ENCODE peak calls at places on chromosomes 4 and X, in four cellular contexts. Y, A, R and Q are unnamed samples.

GRCh38 chr4:8201341-8201781 is 2.3 kb downstream of the SH3TC1 start:
- DNase-seq in Y (no peak), A (no peak), R (no peak), Q (no peak)

GRCh38 chr4:108047199-108047598 is 57.5 kb downstream of the HADH start:
- DNase-seq in Y (no peak), A (no peak), R (no peak), Q (no peak)

GRCh38 chr4:85398276-85398675 is 76.7 kb upstream of the ARHGAP24 start:
- DNase-seq in Y (no peak), A (no peak), R (no peak), Q (no peak)

GRCh38 chr4:153639556-153640475 is 44.3 kb upstream of the TLR2 start:
- DNase-seq in Y (no peak), A (no peak), R (no peak), Q (no peak)

GRCh38 chrX:98962996-98963395 is 1447.1 kb downstream of the PCDH19 start:
- DNase-seq in Y (no peak), A (no peak), R (no peak), Q (no peak)

GRCh38 chr4:169005453-169006099 is 4.5 kb downstream of the CBR4 start:
- DNase-seq in Y (no peak), A (no peak), R (no peak), Q (no peak)

GRCh38 chr4:107577743-107578142 is 142.3 kb downstream of the PAPSS1 start:
- DNase-seq in Y (no peak), A (no peak), R (no peak), Q (no peak)

GRCh38 chrX:45172890-45173289 is 27.8 kb downstream of the DIPK2B start:
- DNase-seq in Y (no peak), A (no peak), R (no peak), Q (no peak)

GRCh38 chr4:152220201-152220666 is 315.7 kb downstream of the FBXW7 start:
- DNase-seq in Y (no peak), A (no peak), R (no peak), Q (no peak)

GRCh38 chrX:15673970-15674369 is 9.4 kb upstream of the CLTRN start:
- DNase-seq in Y (no peak), A (no peak), R (no peak), Q (no peak)

GRCh38 chrX:151806967-151807540 is 72.5 kb downstream of the CNGA2 start:
- DNase-seq in Y (no peak), A (no peak), R (no peak), Q (no peak)

GRCh38 chr4:120870279-120870673 is 52.2 kb downstream of the PRDM5 start:
- DNase-seq in Y (no peak), A (peak), R (no peak), Q (no peak)

GRCh38 chrX:25878806-25879205 is 259.3 kb upstream of the MAGEB18 start:
- DNase-seq in Y (no peak), A (no peak), R (no peak), Q (no peak)

GRCh38 chrX:108537005-108537404 is 97.4 kb downstream of the COL4A5 start:
- DNase-seq in Y (no peak), A (peak), R (no peak), Q (peak)

GRCh38 chrX:13688384-13688771 is 550 bp upstream of the RAB9A start:
- DNase-seq in Y (no peak), A (peak), R (no peak), Q (no peak)

GRCh38 chrX:126658447-126658846 is 105.8 kb upstream of the DCAF12L1 start:
- DNase-seq in Y (no peak), A (no peak), R (no peak), Q (no peak)

GRCh38 chr4:119212964-119213606 is 572 bp downstream of the USP53 start:
- DNase-seq in Y (peak), A (peak), R (peak), Q (peak)

GRCh38 chr4:54359919-54360650 is 131.0 kb downstream of the PDGFRA start:
- DNase-seq in Y (no peak), A (no peak), R (no peak), Q (no peak)

GRCh38 chrX:149830192-149830873 is 48.6 kb downstream of the MAGEA9 start:
- DNase-seq in Y (no peak), A (no peak), R (no peak), Q (no peak)

GRCh38 chr4:179196511-179196910 is 1754.3 kb upstream of the AGA start:
- DNase-seq in Y (no peak), A (no peak), R (no peak), Q (no peak)

GRCh38 chr4:15651682-15652081 is 3.5 kb downstream of the FBXL5 start:
- DNase-seq in Y (no peak), A (no peak), R (no peak), Q (no peak)

GRCh38 chrX:24643116-24643515 is 4.0 kb downstream of the PCYT1B start:
- DNase-seq in Y (no peak), A (no peak), R (no peak), Q (no peak)

GRCh38 chr4:37970702-37971101 is 10.5 kb downstream of the PTTG2 start:
- DNase-seq in Y (no peak), A (peak), R (peak), Q (no peak)

GRCh38 chr4:68929076-68929737 is 22.4 kb downstream of the UGT2A3 start:
- DNase-seq in Y (no peak), A (no peak), R (no peak), Q (no peak)

GRCh38 chr4:150173420-150173819 is 95.2 kb downstream of the DCLK2 start:
- DNase-seq in Y (no peak), A (no peak), R (no peak), Q (no peak)

GRCh38 chr4:135838889-135839288 is 1637.3 kb upstream of the PABPC4L start:
- DNase-seq in Y (no peak), A (no peak), R (no peak), Q (no peak)

GRCh38 chrX:16140448-16140847 is 17.1 kb downstream of the GRPR start:
- DNase-seq in Y (no peak), A (no peak), R (no peak), Q (no peak)

GRCh38 chrX:153973127-153974002 is 811 bp downstream of the TMEM187 start:
- DNase-seq in Y (no peak), A (no peak), R (no peak), Q (no peak)

GRCh38 chr4:101643201-101643600 is 147.3 kb upstream of the BANK1 start:
- DNase-seq in Y (no peak), A (no peak), R (no peak), Q (no peak)

GRCh38 chr4:36332023-36332781 is 50.8 kb downstream of the DTHD1 start:
- DNase-seq in Y (peak), A (no peak), R (no peak), Q (peak)

GRCh38 chr4:78660559-78660958 is 109.0 kb downstream of the ANXA3 start:
- DNase-seq in Y (no peak), A (no peak), R (no peak), Q (no peak)

GRCh38 chrX:139204903-139205667 is 325.5 kb upstream of the F9 start:
- DNase-seq in Y (no peak), A (peak), R (peak), Q (no peak)

GRCh38 chrX:103404225-103405008 is 28.1 kb downstream of the BEX3 start:
- DNase-seq in Y (peak), A (peak), R (peak), Q (peak)
- H3K4me3 ChIP-seq in Y (peak), A (peak), R (peak), Q (peak)

GRCh38 chr4:173509031-173510001 is 20.7 kb downstream of the HAND2 start:
- DNase-seq in Y (no peak), A (peak), R (no peak), Q (no peak)

GRCh38 chr4:173507471-173508385 is 22.3 kb downstream of the HAND2 start:
- DNase-seq in Y (no peak), A (peak), R (no peak), Q (no peak)

GRCh38 chr4:173506780-173507211 is 23.2 kb downstream of the HAND2 start:
- DNase-seq in Y (no peak), A (peak), R (no peak), Q (no peak)

GRCh38 chr4:173505924-173506779 is 23.9 kb downstream of the HAND2 start:
- DNase-seq in Y (no peak), A (peak), R (no peak), Q (peak)

DNA sequence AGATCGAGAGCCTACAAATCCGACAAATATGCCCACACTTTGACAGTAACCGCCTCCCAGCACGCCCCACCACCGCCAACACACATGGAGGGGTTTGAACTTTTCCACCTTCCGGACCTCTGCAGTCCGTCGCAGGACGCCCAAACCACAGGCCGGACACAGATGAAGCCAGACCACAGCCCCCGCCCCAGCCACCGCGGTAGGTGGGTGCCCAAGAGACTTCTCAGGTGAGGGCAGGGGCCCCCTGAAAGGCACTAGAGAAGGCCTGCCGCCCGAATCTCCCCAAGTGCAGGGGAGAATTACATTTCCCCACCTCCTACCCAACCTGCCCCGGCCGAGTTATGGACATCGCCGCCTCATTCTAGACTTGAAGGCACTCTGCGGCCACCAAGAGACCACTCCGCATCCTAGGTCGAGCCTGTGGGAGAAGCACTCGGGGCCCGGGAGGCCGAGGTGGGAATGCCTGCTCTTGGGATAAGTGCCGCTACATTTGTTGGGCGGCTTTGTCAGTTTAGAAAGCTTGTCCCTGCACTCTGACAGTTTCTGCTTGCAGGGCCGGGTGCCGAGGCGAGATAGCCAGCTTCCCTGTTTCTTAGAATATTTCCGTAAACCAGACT is 21.5 kb downstream of the HAND2 start:
- DNase-seq in Y (no peak), A (peak), R (no peak), Q (no peak)
- H3K4me3 ChIP-seq in Y (no peak), A (peak), R (no peak), Q (peak)

GRCh38 chr4:86967061-86967460 is 32.2 kb downstream of the AFF1 start:
- DNase-seq in Y (no peak), A (no peak), R (no peak), Q (no peak)

GRCh38 chr4:86970447-86971354 is 35.9 kb downstream of the AFF1 start:
- DNase-seq in Y (no peak), A (no peak), R (no peak), Q (no peak)

GRCh38 chr4:86967798-86968197 is 33.0 kb downstream of the AFF1 start:
- DNase-seq in Y (no peak), A (no peak), R (no peak), Q (no peak)

GRCh38 chr4:86971355-86971683 is 36.5 kb downstream of the AFF1 start:
- DNase-seq in Y (no peak), A (no peak), R (no peak), Q (no peak)

DNA sequence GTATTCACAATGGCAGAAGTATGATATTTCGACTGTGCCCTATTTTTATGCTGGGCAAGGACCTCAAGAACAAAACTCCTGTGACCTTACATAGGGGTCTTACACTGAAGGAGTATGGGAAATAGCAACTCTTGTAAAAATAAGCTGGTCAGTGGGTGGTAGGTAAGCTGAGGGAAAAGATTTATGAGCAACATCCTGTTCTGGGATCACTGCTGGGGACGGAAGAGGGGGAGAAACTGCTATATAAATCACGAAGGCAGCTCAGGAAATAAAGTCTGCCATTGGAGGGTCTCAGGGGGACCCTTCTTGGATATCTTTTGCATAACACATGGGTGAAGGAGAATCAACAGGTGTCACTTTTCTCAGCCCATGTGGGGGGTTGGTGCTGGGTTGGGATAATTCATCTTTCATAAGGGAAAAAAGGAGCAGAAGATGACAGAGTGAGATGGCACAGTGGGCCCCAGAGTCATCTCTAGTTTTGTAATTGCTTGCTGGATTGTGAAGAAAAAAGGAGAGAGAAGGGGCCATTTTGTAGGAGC is 33.7 kb downstream of the AFF1 start:
- DNase-seq in Y (no peak), A (no peak), R (no peak), Q (no peak)
- H3K4me3 ChIP-seq in Y (no peak), A (no peak), R (no peak), Q (no peak)

GRCh38 chrX:47187106-47187677 is 6.4 kb upstream of the UBA1 start:
- DNase-seq in Y (no peak), A (no peak), R (no peak), Q (no peak)
- H3K4me3 ChIP-seq in Y (no peak), A (no peak), R (no peak), Q (no peak)

DNA sequence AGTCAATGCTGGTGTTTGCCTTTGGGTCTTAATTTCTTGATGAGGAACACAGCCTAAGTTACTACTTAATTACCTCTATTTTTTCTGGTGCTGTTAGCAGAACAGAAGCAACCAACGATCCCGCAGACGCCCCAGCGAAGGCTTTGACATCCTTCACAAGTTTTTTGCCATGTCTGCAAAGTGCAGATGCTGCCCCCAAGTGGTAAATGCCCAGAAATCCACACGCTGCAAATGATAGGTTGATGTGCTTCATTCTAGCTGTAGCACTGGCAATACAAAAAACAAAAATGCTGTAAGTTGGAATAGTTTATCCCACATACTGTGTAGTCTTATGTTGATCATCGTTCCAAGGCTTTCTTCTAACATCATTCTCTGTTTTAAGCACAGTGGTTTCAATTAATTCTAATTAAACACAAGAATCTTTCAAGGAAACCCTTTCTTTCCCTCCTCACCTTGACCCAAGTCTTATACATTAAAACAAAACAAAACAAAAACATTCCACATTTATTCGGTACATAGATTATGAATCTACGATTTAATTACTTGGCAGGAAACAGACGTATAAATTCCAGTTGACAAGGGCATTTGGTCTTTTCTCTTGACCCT is 1.2 kb downstream of the PNPLA4 start:
- DNase-seq in Y (peak), A (peak), R (peak), Q (peak)
- H3K4me3 ChIP-seq in Y (no peak), A (no peak), R (peak), Q (no peak)

GRCh38 chr4:13956947-13957346 is 329.4 kb upstream of the BOD1L1 start:
- DNase-seq in Y (no peak), A (no peak), R (no peak), Q (no peak)

GRCh38 chr4:13947921-13948320 is 320.4 kb upstream of the BOD1L1 start:
- DNase-seq in Y (no peak), A (no peak), R (no peak), Q (no peak)

GRCh38 chr4:13950491-13950890 is 323.0 kb upstream of the BOD1L1 start:
- DNase-seq in Y (no peak), A (no peak), R (no peak), Q (no peak)

GRCh38 chr4:13955551-13955950 is 328.0 kb upstream of the BOD1L1 start:
- DNase-seq in Y (no peak), A (no peak), R (no peak), Q (no peak)

GRCh38 chr4:13953083-13953482 is 325.6 kb upstream of the BOD1L1 start:
- DNase-seq in Y (no peak), A (no peak), R (no peak), Q (no peak)
- H3K4me3 ChIP-seq in Y (no peak), A (no peak), R (no peak), Q (no peak)

GRCh38 chr4:137543650-137544049 is 11.4 kb upstream of the PCDH18 start:
- DNase-seq in Y (no peak), A (no peak), R (no peak), Q (no peak)
- H3K4me3 ChIP-seq in Y (no peak), A (no peak), R (no peak), Q (no peak)

GRCh38 chr4:73914071-73914470 is 44.9 kb downstream of the CXCL1 start:
- DNase-seq in Y (no peak), A (no peak), R (no peak), Q (no peak)

GRCh38 chr4:73908965-73909364 is 39.8 kb downstream of the CXCL1 start:
- DNase-seq in Y (no peak), A (no peak), R (no peak), Q (no peak)

GRCh38 chr4:73916172-73916925 is 47.2 kb downstream of the CXCL1 start:
- DNase-seq in Y (no peak), A (no peak), R (no peak), Q (no peak)

GRCh38 chr4:73911746-73912145 is 42.6 kb downstream of the CXCL1 start:
- DNase-seq in Y (no peak), A (no peak), R (no peak), Q (no peak)

DNA sequence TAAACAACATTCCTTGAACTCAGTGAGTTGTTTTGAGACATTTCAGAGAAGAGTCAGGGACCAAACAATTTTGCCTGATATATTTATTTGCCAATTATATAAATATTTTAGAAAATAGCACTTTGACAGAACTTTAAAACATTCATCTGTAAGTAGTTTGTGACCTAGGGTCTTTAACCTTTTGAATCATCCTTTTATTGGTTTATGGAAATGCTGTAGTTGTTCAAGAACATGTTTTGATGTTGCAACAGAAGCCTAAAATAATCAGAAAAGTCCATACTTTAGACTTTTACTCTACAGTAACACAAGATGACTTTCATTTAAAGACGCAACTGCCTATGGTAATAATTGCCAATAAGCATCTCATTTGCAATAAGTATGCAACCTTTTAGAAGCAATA is 43.0 kb downstream of the CXCL1 start:
- DNase-seq in Y (no peak), A (no peak), R (no peak), Q (no peak)
- H3K4me3 ChIP-seq in Y (no peak), A (no peak), R (no peak), Q (no peak)

DNA sequence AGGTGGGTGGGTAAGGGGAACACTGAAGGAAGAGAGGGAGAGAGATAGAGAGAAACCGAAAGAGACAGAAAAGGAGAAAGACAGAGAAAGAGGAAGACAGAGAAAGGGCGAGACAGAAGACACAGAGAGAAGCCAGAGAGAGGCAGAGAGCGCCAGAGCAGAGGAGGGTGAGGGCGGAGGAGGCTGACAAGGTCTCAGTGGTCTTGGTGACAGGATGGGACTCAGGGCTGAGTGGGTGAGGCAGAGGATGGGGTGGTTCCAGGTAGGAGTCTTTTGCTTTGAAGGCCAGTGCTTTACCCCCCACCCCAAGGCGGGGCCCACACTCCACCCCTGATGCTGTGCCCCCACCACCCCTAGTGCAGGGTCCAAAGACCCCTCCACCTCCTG is 1.1 kb downstream of the IQSEC2 start:
- DNase-seq in Y (no peak), A (no peak), R (no peak), Q (no peak)
- H3K4me3 ChIP-seq in Y (no peak), A (peak), R (peak), Q (no peak)